ENCODE peak calls at places on chromosomes 7 and 10, in ten cellular contexts. One of them, this sample, is unnamed. For H3K36me3 and H3K4me1, the result is how much of the 10 kb centered on the place peaks cover.

GRCh38 chr7:98733036-98733435 is 116.0 kb downstream of the NPTX2 start:
- DNase-seq in body of pancreas: no peak
- DNase-seq in left lung: no peak
- DNase-seq in neuronal stem cell: no peak
- DNase-seq in CD8-positive, alpha-beta T cell: peak
- DNase-seq in endothelial cell of umbilical vein: no peak
- DNase-seq in IMR-90: peak
- DNase-seq in heart right ventricle: no peak
- DNase-seq in OCI-LY7: peak
- DNase-seq in PC-9: peak
- DNase-seq in this sample: peak

GRCh38 chr10:89207181-89207800 is at the start of gene CH25H:
- DNase-seq in IMR-90: peak
- DNase-seq in left lung: peak
- DNase-seq in heart right ventricle: peak
- DNase-seq in OCI-LY7: no peak
- DNase-seq in CD8-positive, alpha-beta T cell: peak
- DNase-seq in neuronal stem cell: peak
- DNase-seq in PC-9: peak
- DNase-seq in endothelial cell of umbilical vein: peak
- DNase-seq in body of pancreas: peak
- DNase-seq in this sample: peak

GRCh38 chr10:3395487-3395886 is 222.9 kb upstream of the PITRM1 start:
- DNase-seq in neuronal stem cell: no peak
- DNase-seq in CD8-positive, alpha-beta T cell: no peak
- DNase-seq in OCI-LY7: peak
- DNase-seq in left lung: no peak
- DNase-seq in body of pancreas: peak
- DNase-seq in IMR-90: no peak
- DNase-seq in endothelial cell of umbilical vein: no peak
- DNase-seq in PC-9: peak
- DNase-seq in heart right ventricle: no peak
- DNase-seq in this sample: peak

GRCh38 chr7:125316451-125316850 is 386.8 kb upstream of the POT1 start:
- DNase-seq in CD8-positive, alpha-beta T cell: no peak
- DNase-seq in IMR-90: no peak
- DNase-seq in body of pancreas: peak
- DNase-seq in OCI-LY7: peak
- DNase-seq in left lung: no peak
- DNase-seq in endothelial cell of umbilical vein: peak
- DNase-seq in heart right ventricle: no peak
- DNase-seq in PC-9: peak
- DNase-seq in neuronal stem cell: peak
- DNase-seq in this sample: peak

GRCh38 chr10:12934777-12935176 is 66.7 kb downstream of the CCDC3 start:
- DNase-seq in IMR-90: peak
- DNase-seq in heart right ventricle: no peak
- DNase-seq in neuronal stem cell: no peak
- DNase-seq in OCI-LY7: no peak
- DNase-seq in endothelial cell of umbilical vein: no peak
- DNase-seq in left lung: no peak
- DNase-seq in body of pancreas: no peak
- DNase-seq in CD8-positive, alpha-beta T cell: no peak
- DNase-seq in PC-9: no peak
- DNase-seq in this sample: no peak

GRCh38 chr7:27203378-27203953 is 3.6 kb upstream of the HOXA13 start:
- DNase-seq in OCI-LY7: no peak
- DNase-seq in left lung: peak
- DNase-seq in endothelial cell of umbilical vein: no peak
- DNase-seq in heart right ventricle: no peak
- DNase-seq in PC-9: no peak
- DNase-seq in CD8-positive, alpha-beta T cell: no peak
- DNase-seq in neuronal stem cell: no peak
- DNase-seq in body of pancreas: no peak
- DNase-seq in IMR-90: no peak
- DNase-seq in this sample: no peak

GRCh38 chr7:26087321-26088091 is 64.5 kb upstream of the NFE2L3 start:
- DNase-seq in endothelial cell of umbilical vein: no peak
- DNase-seq in OCI-LY7: no peak
- DNase-seq in CD8-positive, alpha-beta T cell: no peak
- DNase-seq in body of pancreas: no peak
- DNase-seq in PC-9: no peak
- DNase-seq in left lung: no peak
- DNase-seq in IMR-90: no peak
- DNase-seq in neuronal stem cell: no peak
- DNase-seq in heart right ventricle: no peak
- DNase-seq in this sample: no peak

GRCh38 chr10:22723343-22723779 is 9.0 kb upstream of the PIP4K2A start:
- DNase-seq in body of pancreas: no peak
- DNase-seq in heart right ventricle: no peak
- DNase-seq in IMR-90: no peak
- DNase-seq in neuronal stem cell: no peak
- DNase-seq in CD8-positive, alpha-beta T cell: no peak
- DNase-seq in PC-9: no peak
- DNase-seq in endothelial cell of umbilical vein: no peak
- DNase-seq in OCI-LY7: peak
- DNase-seq in left lung: no peak
- DNase-seq in this sample: no peak

GRCh38 chr10:78205457-78205856 is 171.8 kb downstream of the RPS24 start:
- DNase-seq in OCI-LY7: peak
- DNase-seq in PC-9: no peak
- DNase-seq in heart right ventricle: no peak
- DNase-seq in neuronal stem cell: no peak
- DNase-seq in left lung: no peak
- DNase-seq in IMR-90: no peak
- DNase-seq in body of pancreas: no peak
- DNase-seq in endothelial cell of umbilical vein: no peak
- DNase-seq in CD8-positive, alpha-beta T cell: no peak
- DNase-seq in this sample: no peak

GRCh38 chr10:2611603-2612002 is 455.7 kb upstream of the PFKP start:
- DNase-seq in left lung: no peak
- DNase-seq in IMR-90: no peak
- DNase-seq in PC-9: no peak
- DNase-seq in heart right ventricle: no peak
- DNase-seq in CD8-positive, alpha-beta T cell: no peak
- DNase-seq in body of pancreas: no peak
- DNase-seq in endothelial cell of umbilical vein: no peak
- DNase-seq in OCI-LY7: no peak
- DNase-seq in neuronal stem cell: no peak
- DNase-seq in this sample: no peak

GRCh38 chr7:120436487-120437060 is 163.6 kb downstream of the KCND2 start:
- DNase-seq in PC-9: no peak
- DNase-seq in neuronal stem cell: no peak
- DNase-seq in left lung: no peak
- DNase-seq in body of pancreas: no peak
- DNase-seq in CD8-positive, alpha-beta T cell: no peak
- DNase-seq in OCI-LY7: no peak
- DNase-seq in heart right ventricle: no peak
- DNase-seq in IMR-90: no peak
- DNase-seq in endothelial cell of umbilical vein: no peak
- DNase-seq in this sample: no peak

GRCh38 chr7:153675141-153675540 is 377.1 kb upstream of the DPP6 start:
- DNase-seq in CD8-positive, alpha-beta T cell: no peak
- DNase-seq in body of pancreas: no peak
- DNase-seq in endothelial cell of umbilical vein: no peak
- DNase-seq in PC-9: no peak
- DNase-seq in left lung: no peak
- DNase-seq in OCI-LY7: no peak
- DNase-seq in IMR-90: no peak
- DNase-seq in heart right ventricle: no peak
- DNase-seq in neuronal stem cell: no peak
- DNase-seq in this sample: no peak

GRCh38 chr10:30645340-30645827 is 15.8 kb upstream of the LYZL2 start:
- DNase-seq in heart right ventricle: peak
- DNase-seq in PC-9: no peak
- DNase-seq in neuronal stem cell: peak
- DNase-seq in OCI-LY7: no peak
- DNase-seq in CD8-positive, alpha-beta T cell: no peak
- DNase-seq in body of pancreas: no peak
- DNase-seq in IMR-90: peak
- DNase-seq in left lung: no peak
- DNase-seq in endothelial cell of umbilical vein: peak
- DNase-seq in this sample: peak

GRCh38 chr7:130942211-130942964 is 208.4 kb upstream of the KLF14 start:
- DNase-seq in IMR-90: peak
- DNase-seq in body of pancreas: peak
- DNase-seq in CD8-positive, alpha-beta T cell: no peak
- DNase-seq in OCI-LY7: peak
- DNase-seq in endothelial cell of umbilical vein: peak
- DNase-seq in heart right ventricle: no peak
- DNase-seq in left lung: no peak
- DNase-seq in neuronal stem cell: no peak
- DNase-seq in PC-9: no peak
- DNase-seq in this sample: no peak

GRCh38 chr10:3100093-3100792 is 32.9 kb downstream of the PFKP start:
- DNase-seq in body of pancreas: no peak
- DNase-seq in CD8-positive, alpha-beta T cell: no peak
- DNase-seq in neuronal stem cell: no peak
- DNase-seq in endothelial cell of umbilical vein: no peak
- DNase-seq in left lung: no peak
- DNase-seq in IMR-90: no peak
- DNase-seq in OCI-LY7: no peak
- DNase-seq in heart right ventricle: no peak
- DNase-seq in PC-9: no peak
- DNase-seq in this sample: no peak

GRCh38 chr10:129035052-129035805 is 431.8 kb upstream of the MGMT start:
- DNase-seq in OCI-LY7: no peak
- DNase-seq in left lung: no peak
- DNase-seq in endothelial cell of umbilical vein: peak
- DNase-seq in neuronal stem cell: no peak
- DNase-seq in heart right ventricle: no peak
- DNase-seq in IMR-90: no peak
- DNase-seq in body of pancreas: peak
- DNase-seq in PC-9: no peak
- DNase-seq in CD8-positive, alpha-beta T cell: peak
- DNase-seq in this sample: no peak

DNA sequence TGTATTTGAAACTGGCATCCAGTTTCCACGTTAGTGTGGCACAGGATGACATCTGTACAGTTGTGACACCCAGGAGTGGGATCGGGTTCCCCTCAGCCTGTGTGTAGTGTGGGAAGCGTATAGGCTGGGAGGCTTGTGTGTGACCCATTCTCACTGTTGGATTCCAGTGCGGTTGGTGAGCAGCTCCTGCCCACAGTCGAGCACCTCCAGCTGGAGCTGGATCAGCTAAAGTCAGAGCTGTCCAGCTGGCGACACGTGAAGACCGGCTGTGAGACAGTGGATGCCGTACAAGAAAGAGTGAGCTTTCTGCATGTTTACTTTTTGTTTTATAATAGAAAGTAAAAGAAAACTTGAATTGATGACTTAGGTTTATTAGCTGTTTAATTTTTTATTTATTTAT is 18.7 kb upstream of the GET4 start:
- DNase-seq in body of pancreas: no peak
- DNase-seq in left lung: peak
- DNase-seq in PC-9: no peak
- DNase-seq in OCI-LY7: no peak
- DNase-seq in endothelial cell of umbilical vein: no peak
- DNase-seq in heart right ventricle: no peak
- DNase-seq in IMR-90: peak
- DNase-seq in neuronal stem cell: no peak
- DNase-seq in CD8-positive, alpha-beta T cell: no peak
- DNase-seq in this sample: no peak
- H3K36me3 ChIP-seq in body of pancreas: under half
- H3K36me3 ChIP-seq in left lung: under half
- H3K36me3 ChIP-seq in PC-9: half or more
- H3K36me3 ChIP-seq in OCI-LY7: half or more
- H3K36me3 ChIP-seq in endothelial cell of umbilical vein: under half
- H3K36me3 ChIP-seq in heart right ventricle: half or more
- H3K36me3 ChIP-seq in IMR-90: half or more
- H3K36me3 ChIP-seq in neuronal stem cell: half or more
- H3K36me3 ChIP-seq in CD8-positive, alpha-beta T cell: under half
- H3K36me3 ChIP-seq in this sample: half or more

DNA sequence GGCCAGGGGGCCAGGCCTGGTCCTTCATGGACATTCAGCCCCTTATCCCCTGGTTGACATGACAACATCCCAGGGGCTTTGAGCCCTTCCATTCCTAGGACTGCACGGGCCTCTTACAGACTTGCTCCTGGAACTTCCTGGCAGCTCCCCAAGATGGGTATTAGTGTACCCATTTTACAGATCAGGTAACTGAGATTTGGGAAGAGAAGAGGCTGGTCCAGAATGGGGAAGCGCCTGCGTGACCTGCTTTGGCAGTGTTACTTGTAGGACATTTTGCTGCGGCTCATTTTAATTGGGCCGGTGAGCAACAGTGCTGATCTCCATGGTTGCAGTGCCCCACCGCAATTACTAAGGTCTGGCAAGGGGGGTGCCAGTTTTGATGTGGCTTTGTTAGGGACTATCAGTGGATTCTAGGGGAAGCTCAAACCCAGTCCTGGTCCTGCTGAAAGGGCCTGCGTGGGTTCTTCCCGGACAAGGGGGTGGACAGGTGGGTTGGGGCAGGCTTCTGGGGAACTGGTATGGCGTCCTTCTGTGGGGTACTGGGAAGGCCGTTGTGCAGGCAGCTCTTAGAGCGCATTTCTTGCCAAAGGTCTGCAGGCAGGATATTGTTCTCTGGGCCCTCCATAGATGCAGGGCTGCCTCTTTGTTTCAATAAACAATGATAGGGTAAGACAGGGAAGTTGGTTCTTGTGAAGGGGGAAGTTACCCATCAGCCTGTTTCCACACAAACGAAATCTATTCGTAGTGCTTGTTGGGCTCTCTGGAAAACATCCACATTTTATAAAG is 137.6 kb downstream of the RGS10 start:
- DNase-seq in IMR-90: no peak
- DNase-seq in heart right ventricle: no peak
- DNase-seq in OCI-LY7: no peak
- DNase-seq in PC-9: no peak
- DNase-seq in endothelial cell of umbilical vein: peak
- DNase-seq in left lung: peak
- DNase-seq in body of pancreas: no peak
- DNase-seq in neuronal stem cell: no peak
- DNase-seq in CD8-positive, alpha-beta T cell: no peak
- DNase-seq in this sample: no peak
- H3K4me1 ChIP-seq in IMR-90: under half
- H3K4me1 ChIP-seq in heart right ventricle: half or more
- H3K4me1 ChIP-seq in OCI-LY7: under half
- H3K4me1 ChIP-seq in PC-9: under half
- H3K4me1 ChIP-seq in endothelial cell of umbilical vein: under half
- H3K4me1 ChIP-seq in left lung: under half
- H3K4me1 ChIP-seq in body of pancreas: under half
- H3K4me1 ChIP-seq in neuronal stem cell: under half
- H3K4me1 ChIP-seq in CD8-positive, alpha-beta T cell: under half
- H3K4me1 ChIP-seq in this sample: under half

GRCh38 chr7:44565795-44566559 is 7.7 kb downstream of the DDX56 start:
- DNase-seq in neuronal stem cell: no peak
- DNase-seq in PC-9: no peak
- DNase-seq in OCI-LY7: no peak
- DNase-seq in endothelial cell of umbilical vein: no peak
- DNase-seq in IMR-90: no peak
- DNase-seq in left lung: no peak
- DNase-seq in CD8-positive, alpha-beta T cell: no peak
- DNase-seq in heart right ventricle: no peak
- DNase-seq in body of pancreas: no peak
- DNase-seq in this sample: no peak
- H3K36me3 ChIP-seq in neuronal stem cell: half or more
- H3K36me3 ChIP-seq in PC-9: half or more
- H3K36me3 ChIP-seq in OCI-LY7: half or more
- H3K36me3 ChIP-seq in endothelial cell of umbilical vein: under half
- H3K36me3 ChIP-seq in IMR-90: half or more
- H3K36me3 ChIP-seq in left lung: under half
- H3K36me3 ChIP-seq in CD8-positive, alpha-beta T cell: under half
- H3K36me3 ChIP-seq in heart right ventricle: half or more
- H3K36me3 ChIP-seq in body of pancreas: under half
- H3K36me3 ChIP-seq in this sample: half or more

GRCh38 chr7:150737265-150738055 is at the start of gene GIMAP5:
- DNase-seq in OCI-LY7: no peak
- DNase-seq in neuronal stem cell: no peak
- DNase-seq in heart right ventricle: no peak
- DNase-seq in PC-9: no peak
- DNase-seq in CD8-positive, alpha-beta T cell: peak
- DNase-seq in IMR-90: no peak
- DNase-seq in left lung: no peak
- DNase-seq in body of pancreas: no peak
- DNase-seq in endothelial cell of umbilical vein: peak
- DNase-seq in this sample: no peak
- H3K4me1 ChIP-seq in OCI-LY7: under half
- H3K4me1 ChIP-seq in neuronal stem cell: under half
- H3K4me1 ChIP-seq in heart right ventricle: under half
- H3K4me1 ChIP-seq in PC-9: under half
- H3K4me1 ChIP-seq in CD8-positive, alpha-beta T cell: half or more
- H3K4me1 ChIP-seq in IMR-90: under half
- H3K4me1 ChIP-seq in left lung: under half
- H3K4me1 ChIP-seq in body of pancreas: under half
- H3K4me1 ChIP-seq in endothelial cell of umbilical vein: under half
- H3K4me1 ChIP-seq in this sample: under half